ENCODE peak calls at places on chromosomes 11 and 22, in six cellular contexts. One of them, this sample, is unnamed. For H3K79me2, the result is how much of the 10 kb centered on the place peaks cover.

GRCh38 chr22:50250555-50251471 is at the start of gene HDAC10:
- DNase-seq in SK-N-SH: peak
- DNase-seq in keratinocyte: no peak
- DNase-seq in PC-3: peak
- DNase-seq in GM23248: peak
- DNase-seq in mammary epithelial cell: peak
- DNase-seq in this sample: peak

GRCh38 chr11:4830909-4831308 is 9.8 kb downstream of the OR51F2 start:
- DNase-seq in PC-3: no peak
- DNase-seq in SK-N-SH: no peak
- DNase-seq in keratinocyte: no peak
- DNase-seq in GM23248: no peak
- DNase-seq in mammary epithelial cell: no peak
- DNase-seq in this sample: no peak

GRCh38 chr11:34915136-34916013 is 804 bp downstream of the APIP start:
- DNase-seq in GM23248: peak
- DNase-seq in SK-N-SH: no peak
- DNase-seq in PC-3: no peak
- DNase-seq in mammary epithelial cell: no peak
- DNase-seq in keratinocyte: no peak
- DNase-seq in this sample: no peak

GRCh38 chr11:110196241-110196754 is 100.1 kb downstream of the RDX start:
- DNase-seq in PC-3: peak
- DNase-seq in GM23248: peak
- DNase-seq in SK-N-SH: no peak
- DNase-seq in keratinocyte: peak
- DNase-seq in mammary epithelial cell: peak
- DNase-seq in this sample: peak

GRCh38 chr22:22908941-22909604 is 21.5 kb downstream of the IGLL5 start:
- DNase-seq in keratinocyte: no peak
- DNase-seq in PC-3: no peak
- DNase-seq in SK-N-SH: no peak
- DNase-seq in mammary epithelial cell: no peak
- DNase-seq in GM23248: no peak
- DNase-seq in this sample: no peak

GRCh38 chr11:67561971-67562560 is 21.5 kb upstream of the GSTP1 start:
- DNase-seq in PC-3: peak
- DNase-seq in mammary epithelial cell: no peak
- DNase-seq in SK-N-SH: no peak
- DNase-seq in keratinocyte: no peak
- DNase-seq in GM23248: peak
- DNase-seq in this sample: no peak

GRCh38 chr11:129314381-129314780 is 61.3 kb upstream of the BARX2 start:
- DNase-seq in keratinocyte: no peak
- DNase-seq in GM23248: no peak
- DNase-seq in PC-3: no peak
- DNase-seq in SK-N-SH: no peak
- DNase-seq in mammary epithelial cell: no peak
- DNase-seq in this sample: no peak

GRCh38 chr22:48088226-48088625 is 1325.8 kb downstream of the TBC1D22A start:
- DNase-seq in keratinocyte: no peak
- DNase-seq in GM23248: no peak
- DNase-seq in SK-N-SH: no peak
- DNase-seq in PC-3: no peak
- DNase-seq in mammary epithelial cell: no peak
- DNase-seq in this sample: no peak

GRCh38 chr11:12599408-12600143 is 74.6 kb upstream of the TEAD1 start:
- DNase-seq in keratinocyte: no peak
- DNase-seq in GM23248: peak
- DNase-seq in mammary epithelial cell: no peak
- DNase-seq in PC-3: peak
- DNase-seq in SK-N-SH: no peak
- DNase-seq in this sample: peak

GRCh38 chr11:35344990-35345655 is 74.2 kb downstream of the SLC1A2 start:
- DNase-seq in mammary epithelial cell: no peak
- DNase-seq in keratinocyte: no peak
- DNase-seq in PC-3: no peak
- DNase-seq in GM23248: no peak
- DNase-seq in SK-N-SH: no peak
- DNase-seq in this sample: peak

GRCh38 chr22:33126881-33127280 is 68.7 kb upstream of the SYN3 start:
- DNase-seq in PC-3: no peak
- DNase-seq in GM23248: peak
- DNase-seq in keratinocyte: no peak
- DNase-seq in mammary epithelial cell: peak
- DNase-seq in SK-N-SH: peak
- DNase-seq in this sample: peak

GRCh38 chr11:133070053-133070713 is 462.1 kb downstream of the OPCML start:
- DNase-seq in keratinocyte: no peak
- DNase-seq in GM23248: no peak
- DNase-seq in mammary epithelial cell: no peak
- DNase-seq in SK-N-SH: no peak
- DNase-seq in PC-3: no peak
- DNase-seq in this sample: no peak

GRCh38 chr11:113926273-113927183 is 21.9 kb downstream of the HTR3B start:
- DNase-seq in SK-N-SH: no peak
- DNase-seq in PC-3: peak
- DNase-seq in keratinocyte: no peak
- DNase-seq in mammary epithelial cell: peak
- DNase-seq in GM23248: peak
- DNase-seq in this sample: no peak

GRCh38 chr11:10930224-10930960 is 72.5 kb upstream of the ZBED5 start:
- DNase-seq in GM23248: peak
- DNase-seq in mammary epithelial cell: peak
- DNase-seq in SK-N-SH: no peak
- DNase-seq in PC-3: peak
- DNase-seq in keratinocyte: no peak
- DNase-seq in this sample: no peak

GRCh38 chr11:19116315-19116970 is 525 bp upstream of the ZDHHC13 start:
- DNase-seq in SK-N-SH: no peak
- DNase-seq in GM23248: no peak
- DNase-seq in mammary epithelial cell: no peak
- DNase-seq in keratinocyte: no peak
- DNase-seq in PC-3: no peak
- DNase-seq in this sample: no peak

GRCh38 chr22:36850682-36851081 is 10.1 kb upstream of the NCF4 start:
- DNase-seq in PC-3: no peak
- DNase-seq in keratinocyte: no peak
- DNase-seq in mammary epithelial cell: no peak
- DNase-seq in SK-N-SH: no peak
- DNase-seq in GM23248: no peak
- DNase-seq in this sample: no peak

GRCh38 chr22:30968015-30968923 is at the start of gene MORC2:
- DNase-seq in mammary epithelial cell: no peak
- DNase-seq in PC-3: peak
- DNase-seq in GM23248: no peak
- DNase-seq in SK-N-SH: no peak
- DNase-seq in keratinocyte: no peak
- DNase-seq in this sample: peak

GRCh38 chr11:34756591-34756990 is 135.7 kb downstream of the EHF start:
- DNase-seq in PC-3: peak
- DNase-seq in mammary epithelial cell: no peak
- DNase-seq in keratinocyte: no peak
- DNase-seq in GM23248: no peak
- DNase-seq in SK-N-SH: no peak
- DNase-seq in this sample: no peak

GRCh38 chr11:64356498-64357411 is 2.2 kb upstream of the RPS6KA4 start:
- DNase-seq in GM23248: peak
- DNase-seq in PC-3: peak
- DNase-seq in mammary epithelial cell: no peak
- DNase-seq in keratinocyte: no peak
- DNase-seq in SK-N-SH: peak
- DNase-seq in this sample: peak

GRCh38 chr11:32473282-32473909 is 38.1 kb upstream of the WT1 start:
- DNase-seq in SK-N-SH: no peak
- DNase-seq in mammary epithelial cell: no peak
- DNase-seq in GM23248: no peak
- DNase-seq in keratinocyte: no peak
- DNase-seq in PC-3: no peak
- DNase-seq in this sample: no peak

GRCh38 chr22:45997077-45997774 is 20.3 kb upstream of the WNT7B start:
- DNase-seq in mammary epithelial cell: peak
- DNase-seq in PC-3: peak
- DNase-seq in GM23248: peak
- DNase-seq in keratinocyte: no peak
- DNase-seq in SK-N-SH: no peak
- DNase-seq in this sample: peak

GRCh38 chr11:125062931-125063428 is at the start of gene SLC37A2:
- DNase-seq in keratinocyte: no peak
- DNase-seq in GM23248: peak
- DNase-seq in mammary epithelial cell: peak
- DNase-seq in SK-N-SH: peak
- DNase-seq in PC-3: peak
- DNase-seq in this sample: peak

GRCh38 chr11:10401696-10402392 is 53.2 kb upstream of the AMPD3 start:
- DNase-seq in keratinocyte: no peak
- DNase-seq in PC-3: no peak
- DNase-seq in SK-N-SH: no peak
- DNase-seq in mammary epithelial cell: no peak
- DNase-seq in GM23248: no peak
- DNase-seq in this sample: no peak

GRCh38 chr11:35352107-35352888 is 67.1 kb downstream of the SLC1A2 start:
- DNase-seq in mammary epithelial cell: peak
- DNase-seq in PC-3: no peak
- DNase-seq in GM23248: peak
- DNase-seq in keratinocyte: no peak
- DNase-seq in SK-N-SH: no peak
- DNase-seq in this sample: no peak

GRCh38 chr11:876550-876949 is 33.9 kb downstream of the TSPAN4 start:
- DNase-seq in PC-3: no peak
- DNase-seq in keratinocyte: no peak
- DNase-seq in SK-N-SH: no peak
- DNase-seq in GM23248: peak
- DNase-seq in mammary epithelial cell: no peak
- DNase-seq in this sample: no peak

DNA sequence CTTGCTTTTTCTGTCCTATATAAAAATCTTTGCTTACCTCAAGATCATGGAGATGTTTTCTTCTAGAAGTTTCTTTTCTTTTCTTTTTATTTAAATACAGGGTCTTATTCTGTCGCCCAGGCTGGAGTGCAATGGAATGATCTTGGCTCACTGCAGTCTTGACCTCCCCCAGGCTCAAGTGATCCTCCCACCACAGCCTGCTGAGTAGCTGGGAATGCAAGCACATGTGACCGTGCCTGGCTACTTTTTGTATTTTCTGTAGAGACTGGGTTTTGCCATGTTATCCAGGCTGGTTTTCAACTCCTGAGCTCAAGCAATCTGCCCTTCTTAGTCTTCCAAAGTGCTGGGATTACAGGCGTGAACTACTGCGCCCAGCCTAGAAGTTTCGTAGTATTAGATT is 45.3 kb downstream of the USP35 start:
- DNase-seq in keratinocyte: no peak
- DNase-seq in mammary epithelial cell: no peak
- DNase-seq in GM23248: no peak
- DNase-seq in PC-3: no peak
- DNase-seq in SK-N-SH: no peak
- DNase-seq in this sample: no peak
- H3K79me2 ChIP-seq in keratinocyte: under half
- H3K79me2 ChIP-seq in mammary epithelial cell: under half
- H3K79me2 ChIP-seq in GM23248: under half
- H3K79me2 ChIP-seq in PC-3: under half
- H3K79me2 ChIP-seq in SK-N-SH: under half
- H3K79me2 ChIP-seq in this sample: under half

DNA sequence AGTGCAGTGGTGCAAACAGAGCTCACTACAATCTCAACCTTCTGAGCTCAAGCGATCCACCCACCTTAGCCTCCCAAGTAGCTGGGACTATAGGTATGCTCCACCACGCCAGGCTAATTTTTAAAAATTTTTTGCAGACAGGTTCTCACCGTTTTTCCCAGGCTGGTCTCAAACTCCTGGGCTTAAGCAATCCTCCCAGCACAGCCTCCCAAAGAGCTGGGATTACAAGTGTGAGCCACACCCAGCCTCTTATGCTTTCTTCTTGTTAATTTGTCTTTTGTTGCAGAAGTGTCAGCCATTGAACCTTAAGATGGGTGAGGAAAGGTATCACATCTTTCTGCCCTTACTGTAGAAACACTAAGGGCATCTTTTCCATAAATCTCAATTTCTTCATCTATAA is 34.9 kb downstream of the DENND5A start:
- DNase-seq in mammary epithelial cell: no peak
- DNase-seq in keratinocyte: no peak
- DNase-seq in SK-N-SH: no peak
- DNase-seq in PC-3: no peak
- DNase-seq in GM23248: peak
- DNase-seq in this sample: no peak
- H3K79me2 ChIP-seq in mammary epithelial cell: half or more
- H3K79me2 ChIP-seq in keratinocyte: under half
- H3K79me2 ChIP-seq in SK-N-SH: half or more
- H3K79me2 ChIP-seq in PC-3: half or more
- H3K79me2 ChIP-seq in GM23248: half or more
- H3K79me2 ChIP-seq in this sample: half or more

DNA sequence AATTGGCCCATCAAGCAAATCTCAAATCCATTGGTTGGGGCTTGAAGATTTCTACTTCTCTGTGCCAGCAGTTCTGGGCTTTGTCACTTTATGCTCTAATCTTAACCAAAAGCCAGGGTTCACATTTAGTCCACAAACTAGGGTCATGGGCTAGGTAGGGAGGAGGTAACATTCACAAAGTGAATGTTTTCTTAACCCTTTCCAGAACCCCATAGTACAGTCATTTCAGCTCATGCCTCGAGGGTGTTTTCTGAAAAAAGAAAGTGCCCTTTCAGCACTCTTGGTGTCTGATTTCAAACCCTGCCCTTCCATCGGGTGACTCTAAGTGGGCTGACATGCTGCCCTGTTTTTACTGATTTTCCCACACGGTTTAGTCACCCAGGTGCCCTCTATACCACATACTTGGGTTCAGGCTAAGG is 2.6 kb downstream of the POU2AF1 start:
- DNase-seq in SK-N-SH: no peak
- DNase-seq in mammary epithelial cell: peak
- DNase-seq in PC-3: peak
- DNase-seq in GM23248: no peak
- DNase-seq in keratinocyte: no peak
- DNase-seq in this sample: no peak
- H3K79me2 ChIP-seq in SK-N-SH: under half
- H3K79me2 ChIP-seq in mammary epithelial cell: under half
- H3K79me2 ChIP-seq in PC-3: under half
- H3K79me2 ChIP-seq in GM23248: under half
- H3K79me2 ChIP-seq in keratinocyte: under half
- H3K79me2 ChIP-seq in this sample: under half

GRCh38 chr11:6405039-6405667 is 13.7 kb downstream of the APBB1 start:
- DNase-seq in GM23248: no peak
- DNase-seq in PC-3: no peak
- DNase-seq in keratinocyte: no peak
- DNase-seq in mammary epithelial cell: no peak
- DNase-seq in SK-N-SH: peak
- DNase-seq in this sample: peak

GRCh38 chr11:6404341-6405038 is 14.2 kb downstream of the SMPD1 start:
- DNase-seq in mammary epithelial cell: no peak
- DNase-seq in keratinocyte: no peak
- DNase-seq in PC-3: no peak
- DNase-seq in SK-N-SH: no peak
- DNase-seq in GM23248: peak
- DNase-seq in this sample: no peak

GRCh38 chr11:6403539-6403938 is 13.3 kb downstream of the SMPD1 start:
- DNase-seq in keratinocyte: no peak
- DNase-seq in GM23248: no peak
- DNase-seq in SK-N-SH: no peak
- DNase-seq in PC-3: no peak
- DNase-seq in mammary epithelial cell: no peak
- DNase-seq in this sample: no peak

GRCh38 chr11:6406370-6406769 is 12.5 kb downstream of the APBB1 start:
- DNase-seq in GM23248: no peak
- DNase-seq in keratinocyte: no peak
- DNase-seq in PC-3: no peak
- DNase-seq in SK-N-SH: no peak
- DNase-seq in mammary epithelial cell: no peak
- DNase-seq in this sample: no peak

GRCh38 chr11:6405837-6406236 is 13.1 kb downstream of the APBB1 start:
- DNase-seq in SK-N-SH: no peak
- DNase-seq in mammary epithelial cell: no peak
- DNase-seq in PC-3: no peak
- DNase-seq in keratinocyte: no peak
- DNase-seq in GM23248: no peak
- DNase-seq in this sample: no peak
- H3K79me2 ChIP-seq in SK-N-SH: under half
- H3K79me2 ChIP-seq in mammary epithelial cell: under half
- H3K79me2 ChIP-seq in PC-3: under half
- H3K79me2 ChIP-seq in keratinocyte: under half
- H3K79me2 ChIP-seq in GM23248: under half
- H3K79me2 ChIP-seq in this sample: under half

This sample was measured in hepatocyte.